ENCODE peak calls at places on chromosomes 16 and 17, in nine cellular contexts. V is HCT116, K is IMR-90, Q is AG09309, C is fibroblast of lung, U is fibroblast of pulmonary artery, L is AG10803, J is stomach, H is AG04450. X is an unnamed sample.

GRCh38 chr16:89506791-89507191 is 1.4 kb upstream of the SPG7 start:
- DNase-seq in V (no peak), K (no peak), Q (no peak), C (no peak), U (no peak), L (no peak), J (no peak), H (no peak), X (no peak)

GRCh38 chr16:66935319-66936011 is at the start of gene CES2:
- DNase-seq in V (no peak), K (peak), Q (peak), C (peak), U (peak), L (peak), J (peak), H (no peak), X (no peak)

GRCh38 chr17:40069751-40070643 is 7.2 kb downstream of the THRA start:
- DNase-seq in V (no peak), K (peak), Q (no peak), C (peak), U (peak), L (no peak), J (peak), H (no peak), X (no peak)

GRCh38 chr16:82695806-82696205 is 69.0 kb downstream of the CDH13 start:
- DNase-seq in V (no peak), K (no peak), Q (no peak), C (no peak), U (no peak), L (no peak), J (no peak), H (no peak), X (no peak)

GRCh38 chr17:226108-226772 is 44.8 kb upstream of the DOC2B start:
- DNase-seq in V (no peak), K (no peak), Q (no peak), C (no peak), U (no peak), L (no peak), J (no peak), H (no peak), X (no peak)

GRCh38 chr16:89430436-89431157 is 59.8 kb downstream of the ANKRD11 start:
- DNase-seq in V (no peak), K (no peak), Q (no peak), C (no peak), U (no peak), L (no peak), J (no peak), H (no peak), X (no peak)

GRCh38 chr17:46769531-46770438 is 48.7 kb downstream of the WNT3 start:
- DNase-seq in V (no peak), K (no peak), Q (no peak), C (no peak), U (no peak), L (peak), J (peak), H (no peak), X (no peak)

GRCh38 chr16:17396762-17397498 is 73.8 kb downstream of the XYLT1 start:
- DNase-seq in V (no peak), K (peak), Q (no peak), C (peak), U (peak), L (peak), J (peak), H (no peak), X (no peak)

GRCh38 chr16:569445-570254 is at the start of gene PIGQ:
- DNase-seq in V (no peak), K (peak), Q (no peak), C (peak), U (peak), L (peak), J (peak), H (no peak), X (no peak)

GRCh38 chr16:58510776-58511628 is 4.3 kb upstream of the SETD6 start:
- DNase-seq in V (no peak), K (no peak), Q (no peak), C (no peak), U (no peak), L (no peak), J (peak), H (no peak), X (no peak)

GRCh38 chr17:48583708-48584582 is 5.8 kb upstream of the HOXB4 start:
- DNase-seq in V (no peak), K (peak), Q (no peak), C (peak), U (no peak), L (peak), J (no peak), H (no peak), X (no peak)

GRCh38 chr17:77373298-77374169 is 232.8 kb downstream of the SEC14L1 start:
- DNase-seq in V (no peak), K (no peak), Q (no peak), C (no peak), U (no peak), L (no peak), J (peak), H (no peak), X (no peak)

GRCh38 chr17:83203073-83203471 is 123.7 kb downstream of the METRNL start:
- DNase-seq in V (no peak), K (peak), Q (peak), C (peak), U (peak), L (peak), J (peak), H (peak), X (peak)

GRCh38 chr17:48995332-48995870 is 1.8 kb upstream of the IGF2BP1 start:
- DNase-seq in V (no peak), K (no peak), Q (no peak), C (peak), U (peak), L (no peak), J (no peak), H (no peak), X (no peak)

GRCh38 chr17:42132941-42133340 is 10.3 kb downstream of the HSPB9 start:
- DNase-seq in V (no peak), K (peak), Q (peak), C (peak), U (peak), L (peak), J (peak), H (no peak), X (peak)

GRCh38 chr17:7114241-7114874 is at the start of gene ASGR2:
- DNase-seq in V (no peak), K (no peak), Q (no peak), C (no peak), U (no peak), L (no peak), J (no peak), H (no peak), X (no peak)

GRCh38 chr16:88865742-88866141 is 718 bp downstream of the PABPN1L start:
- DNase-seq in V (no peak), K (no peak), Q (no peak), C (no peak), U (no peak), L (no peak), J (no peak), H (no peak), X (no peak)

GRCh38 chr17:49435630-49436029 is 20.9 kb upstream of the PHB1 start:
- DNase-seq in V (no peak), K (no peak), Q (no peak), C (no peak), U (no peak), L (no peak), J (no peak), H (no peak), X (no peak)

GRCh38 chr17:6654816-6655731 is 3.5 kb downstream of the C17orf100 start:
- DNase-seq in V (no peak), K (no peak), Q (no peak), C (no peak), U (peak), L (no peak), J (peak), H (no peak), X (no peak)

GRCh38 chr16:75048051-75048450 is 49.2 kb downstream of the ZNRF1 start:
- DNase-seq in V (no peak), K (no peak), Q (no peak), C (no peak), U (no peak), L (no peak), J (no peak), H (no peak), X (no peak)

GRCh38 chr17:81191116-81191515 is 25.1 kb upstream of the AATK start:
- DNase-seq in V (no peak), K (no peak), Q (no peak), C (no peak), U (no peak), L (no peak), J (no peak), H (no peak), X (no peak)

GRCh38 chr16:2196162-2196980 is at the start of gene CASKIN1:
- DNase-seq in V (no peak), K (no peak), Q (no peak), C (no peak), U (no peak), L (no peak), J (no peak), H (no peak), X (no peak)

GRCh38 chr16:23348579-23349469 is 46.7 kb downstream of the SCNN1B start:
- DNase-seq in V (no peak), K (no peak), Q (no peak), C (no peak), U (no peak), L (no peak), J (no peak), H (no peak), X (no peak)

GRCh38 chr17:9290226-9290613 is 268.9 kb downstream of the NTN1 start:
- DNase-seq in V (no peak), K (no peak), Q (no peak), C (no peak), U (no peak), L (no peak), J (no peak), H (no peak), X (no peak)

GRCh38 chr17:55275894-55276804 is 11.4 kb downstream of the HLF start:
- DNase-seq in V (no peak), K (no peak), Q (no peak), C (no peak), U (no peak), L (no peak), J (no peak), H (no peak), X (no peak)

GRCh38 chr17:5418858-5419355 is 555 bp downstream of the NUP88 start:
- DNase-seq in V (no peak), K (peak), Q (no peak), C (peak), U (peak), L (no peak), J (peak), H (no peak), X (no peak)

GRCh38 chr17:32747856-32748255 is 129.1 kb downstream of the MYO1D start:
- DNase-seq in V (no peak), K (no peak), Q (no peak), C (no peak), U (no peak), L (no peak), J (no peak), H (no peak), X (no peak)

GRCh38 chr17:29140631-29141483 is 39.3 kb downstream of the MYO18A start:
- DNase-seq in V (no peak), K (peak), Q (no peak), C (peak), U (no peak), L (no peak), J (no peak), H (no peak), X (no peak)

GRCh38 chr16:1171001-1171400 is 18.1 kb downstream of the CACNA1H start:
- DNase-seq in V (no peak), K (no peak), Q (no peak), C (no peak), U (no peak), L (no peak), J (no peak), H (no peak), X (no peak)

GRCh38 chr17:75976175-75976848 is 2.7 kb downstream of the ACOX1 start:
- DNase-seq in V (no peak), K (peak), Q (no peak), C (no peak), U (no peak), L (peak), J (no peak), H (no peak), X (no peak)

GRCh38 chr17:65514082-65514481 is 47.4 kb downstream of the AXIN2 start:
- DNase-seq in V (no peak), K (peak), Q (no peak), C (peak), U (peak), L (peak), J (no peak), H (no peak), X (peak)

GRCh38 chr17:79053251-79053925 is 21.2 kb upstream of the ENGASE start:
- DNase-seq in V (no peak), K (peak), Q (no peak), C (no peak), U (peak), L (peak), J (no peak), H (no peak), X (no peak)

GRCh38 chr17:68441064-68441770 is 16.1 kb downstream of the WIPI1 start:
- DNase-seq in V (no peak), K (peak), Q (no peak), C (no peak), U (peak), L (no peak), J (no peak), H (no peak), X (no peak)

GRCh38 chr17:18005496-18005895 is 32.8 kb downstream of the DRC3 start:
- DNase-seq in V (no peak), K (no peak), Q (no peak), C (no peak), U (no peak), L (no peak), J (no peak), H (no peak), X (no peak)

GRCh38 chr17:67585077-67585602 is 132.6 kb upstream of the NOL11 start:
- DNase-seq in V (no peak), K (peak), Q (no peak), C (peak), U (no peak), L (no peak), J (no peak), H (no peak), X (no peak)

GRCh38 chr16:81571175-81571574 is 126.6 kb downstream of the CMIP start:
- DNase-seq in V (no peak), K (no peak), Q (no peak), C (no peak), U (no peak), L (no peak), J (no peak), H (no peak), X (no peak)

GRCh38 chr17:80191720-80192265 is 22.0 kb downstream of the CARD14 start:
- DNase-seq in V (no peak), K (no peak), Q (no peak), C (no peak), U (no peak), L (no peak), J (no peak), H (no peak), X (no peak)

GRCh38 chr17:27879987-27880608 is 13.1 kb downstream of the LYRM9 start:
- DNase-seq in V (no peak), K (peak), Q (no peak), C (peak), U (peak), L (peak), J (peak), H (peak), X (no peak)
- TF ChIP-seq CTCF in V (peak), K (peak), Q (peak), C (peak), U (peak), L (peak), J (peak), H (peak), X (peak)

GRCh38 chr16:28061702-28062101 is 1.8 kb downstream of the GSG1L start:
- DNase-seq in V (no peak), K (no peak), Q (no peak), C (no peak), U (no peak), L (no peak), J (no peak), H (no peak), X (no peak)

GRCh38 chr16:28062261-28063046 is 1.1 kb downstream of the GSG1L start:
- DNase-seq in V (no peak), K (no peak), Q (no peak), C (no peak), U (no peak), L (no peak), J (no peak), H (no peak), X (no peak)

GRCh38 chr16:28064150-28064549 is 636 bp upstream of the GSG1L start:
- DNase-seq in V (no peak), K (no peak), Q (no peak), C (no peak), U (no peak), L (no peak), J (no peak), H (no peak), X (no peak)

GRCh38 chr16:28063611-28064061 is at the start of gene GSG1L:
- DNase-seq in V (no peak), K (no peak), Q (no peak), C (no peak), U (no peak), L (no peak), J (no peak), H (no peak), X (no peak)

DNA sequence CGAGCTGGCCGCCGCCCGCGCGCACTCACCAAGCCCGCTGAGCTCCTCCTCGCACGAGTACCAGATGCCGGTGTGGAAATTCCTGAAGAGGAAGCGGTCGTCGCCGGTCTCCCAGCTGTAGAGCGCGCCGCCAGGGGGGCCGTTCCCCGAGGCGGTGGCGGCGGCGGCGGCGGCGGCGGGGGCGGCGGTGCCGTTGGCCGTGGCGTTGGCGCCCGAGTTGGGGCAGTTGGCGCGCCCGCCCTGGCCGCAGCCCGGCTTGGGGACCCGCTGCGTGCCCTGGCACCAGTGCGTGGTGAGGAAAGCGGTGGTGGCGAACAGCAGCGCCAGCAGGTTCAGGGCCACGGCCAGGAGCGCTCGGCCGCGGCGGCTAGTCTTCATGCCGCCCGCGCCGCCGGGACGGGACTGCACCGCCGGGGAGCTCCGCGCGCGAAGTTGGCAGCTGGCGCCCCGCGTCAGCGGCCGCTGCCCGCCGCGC is 430 bp downstream of the GSG1L start:
- DNase-seq in V (no peak), K (peak), Q (no peak), C (no peak), U (peak), L (peak), J (no peak), H (no peak), X (no peak)
- H3K4me3 ChIP-seq in V (no peak), K (no peak), Q (no peak), C (no peak), U (no peak), L (no peak), J (peak), H (no peak), X (no peak)

DNA sequence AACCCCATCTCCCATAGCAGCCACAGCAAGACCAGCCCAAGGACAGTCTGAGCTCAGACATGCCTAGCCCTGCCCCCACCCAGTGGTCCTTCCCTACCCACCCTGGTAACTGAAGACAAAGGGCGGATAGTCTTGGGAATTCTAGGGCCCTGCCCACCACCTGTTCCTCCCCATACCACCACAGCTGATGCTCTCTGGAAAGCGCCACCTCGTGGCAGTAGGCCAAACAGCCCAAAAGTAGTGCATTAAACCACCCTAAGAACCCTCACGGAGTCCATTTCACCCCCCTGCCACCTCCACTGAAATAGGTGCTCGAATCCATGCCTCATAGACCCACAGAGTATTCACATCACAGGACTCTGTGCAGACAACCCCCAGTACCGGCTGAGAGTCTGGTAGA is 1021.4 kb downstream of the CDH8 start:
- DNase-seq in V (no peak), K (no peak), Q (no peak), C (no peak), U (no peak), L (no peak), J (no peak), H (no peak), X (no peak)
- TF ChIP-seq CTCF in V (no peak), K (no peak), Q (no peak), C (no peak), U (no peak), L (no peak), J (no peak), H (no peak), X (no peak)

GRCh38 chr17:45229681-45230409 is 8.2 kb downstream of the FMNL1 start:
- DNase-seq in V (no peak), K (no peak), Q (no peak), C (no peak), U (no peak), L (no peak), J (no peak), H (no peak), X (no peak)
- H3K4me3 ChIP-seq in V (no peak), K (no peak), Q (no peak), C (no peak), U (no peak), L (no peak), J (no peak), H (no peak), X (no peak)

GRCh38 chr17:1485748-1486376 is 6.6 kb downstream of the MYO1C start:
- DNase-seq in V (no peak), K (peak), Q (no peak), C (peak), U (peak), L (peak), J (peak), H (no peak), X (no peak)

GRCh38 chr17:1486802-1487695 is 5.4 kb downstream of the MYO1C start:
- DNase-seq in V (peak), K (no peak), Q (no peak), C (peak), U (peak), L (peak), J (peak), H (no peak), X (no peak)

GRCh38 chr17:1488826-1489275 is 3.6 kb downstream of the MYO1C start:
- DNase-seq in V (no peak), K (no peak), Q (no peak), C (no peak), U (no peak), L (no peak), J (no peak), H (no peak), X (no peak)

GRCh38 chr17:1490643-1491405 is 1.7 kb downstream of the MYO1C start:
- DNase-seq in V (no peak), K (no peak), Q (no peak), C (peak), U (no peak), L (peak), J (peak), H (no peak), X (no peak)

GRCh38 chr17:1487939-1488825 is 4.3 kb downstream of the MYO1C start:
- DNase-seq in V (no peak), K (peak), Q (peak), C (peak), U (peak), L (peak), J (peak), H (peak), X (no peak)
- TF ChIP-seq CTCF in V (no peak), K (no peak), Q (no peak), C (no peak), U (no peak), L (no peak), J (no peak), H (no peak), X (no peak)

GRCh38 chr17:13919818-13920217 is 149.5 kb upstream of the COX10 start:
- DNase-seq in V (no peak), K (no peak), Q (no peak), C (no peak), U (no peak), L (peak), J (no peak), H (no peak), X (no peak)
- H3K4me3 ChIP-seq in V (no peak), K (no peak), Q (no peak), C (no peak), U (no peak), L (no peak), J (no peak), H (no peak), X (no peak)